ENCODE peak calls at places on chromosomes 2 and 18, in five cellular contexts. T is psoas muscle, X is choroid plexus epithelial cell, P is hippocampal formation, E is SIG-M5. W is an unnamed sample.

GRCh38 chr18:41690332-41691110 is 264.5 kb upstream of the PIK3C3 start:
- DNase-seq in P (no peak), T (no peak), X (peak), E (no peak), W (no peak)

GRCh38 chr2:43298496-43298895 is 72.1 kb upstream of the ZFP36L2 start:
- DNase-seq in T (no peak), X (no peak), E (no peak), P (no peak), W (no peak)

GRCh38 chr2:157150747-157151146 is 106.8 kb upstream of the GALNT5 start:
- DNase-seq in X (peak), E (no peak), T (no peak), P (no peak), W (no peak)

GRCh38 chr2:175575346-175576258 is 394.1 kb upstream of the ATP5MC3 start:
- DNase-seq in P (no peak), T (no peak), E (no peak), X (no peak), W (no peak)

GRCh38 chr2:47512581-47513083 is 109.7 kb downstream of the MSH2 start:
- DNase-seq in P (no peak), E (no peak), T (no peak), X (peak), W (peak)

GRCh38 chr18:21896732-21897336 is 156.2 kb downstream of the MIB1 start:
- DNase-seq in T (no peak), E (no peak), P (no peak), X (no peak), W (no peak)

GRCh38 chr2:39805936-39806608 is 27.0 kb upstream of the THUMPD2 start:
- DNase-seq in E (no peak), T (no peak), P (no peak), X (peak), W (no peak)

GRCh38 chr18:49025767-49026500 is 75.2 kb upstream of the SMAD7 start:
- DNase-seq in T (no peak), X (no peak), E (no peak), P (no peak), W (no peak)

GRCh38 chr2:9191044-9191481 is 15.5 kb upstream of the ASAP2 start:
- DNase-seq in P (peak), X (peak), T (peak), E (no peak), W (no peak)

GRCh38 chr2:74020717-74021406 is 36.2 kb downstream of the TET3 start:
- DNase-seq in X (no peak), T (no peak), E (no peak), P (no peak), W (no peak)

GRCh38 chr2:120205901-120206581 is 17.2 kb downstream of the TMEM185B start:
- DNase-seq in E (no peak), P (no peak), X (no peak), T (no peak), W (no peak)

GRCh38 chr2:158024288-158024898 is 77.3 kb upstream of the UPP2 start:
- DNase-seq in X (peak), P (peak), E (no peak), T (peak), W (peak)

GRCh38 chr2:219713110-219713509 is 85.7 kb downstream of the SLC4A3 start:
- DNase-seq in X (peak), P (no peak), T (no peak), E (no peak), W (peak)

GRCh38 chr2:218746960-218747359 is 35.0 kb upstream of the CYP27A1 start:
- DNase-seq in X (no peak), E (no peak), T (no peak), P (no peak), W (no peak)

GRCh38 chr2:128727914-128728313 is 409.2 kb upstream of the HS6ST1 start:
- DNase-seq in P (no peak), X (peak), T (peak), E (no peak), W (peak)

GRCh38 chr2:188665196-188665595 is 309.0 kb upstream of the COL3A1 start:
- DNase-seq in X (peak), T (no peak), E (no peak), P (no peak), W (no peak)

GRCh38 chr2:10930731-10931516 is 19.2 kb downstream of the KCNF1 start:
- DNase-seq in P (no peak), E (no peak), X (no peak), T (no peak), W (peak)

GRCh38 chr2:18559531-18559930 is 922 bp downstream of the RDH14 start:
- DNase-seq in E (no peak), X (no peak), T (no peak), P (no peak), W (no peak)